ENCODE peak calls at places on chromosome 17, in four cellular contexts. H is hepatocyte, E is prostate gland, B is transverse colon. J is an unnamed sample.

GRCh38 chr17:64236827-64237403 is 26.1 kb downstream of the TEX2 start:
- DNase-seq in H (no peak), E (no peak), B (no peak), J (no peak)

GRCh38 chr17:74307984-74308773 is 17.8 kb upstream of the KIF19 start:
- DNase-seq in H (no peak), E (no peak), B (no peak), J (no peak)

GRCh38 chr17:78112508-78113471 is 15.8 kb downstream of the TMC6 start:
- DNase-seq in H (peak; percentile 80), E (peak; percentile 50), B (peak; percentile 85), J (no peak)

GRCh38 chr17:46003907-46004748 is 5.1 kb downstream of the STH start:
- DNase-seq in H (peak; percentile 59), E (peak; percentile 36), B (peak; percentile 75), J (no peak)

GRCh38 chr17:76153640-76154039 is 12.6 kb upstream of the FOXJ1 start:
- DNase-seq in H (no peak), E (no peak), B (no peak), J (no peak)

GRCh38 chr17:77696720-77697460 is 261.6 kb upstream of the TNRC6C start:
- DNase-seq in H (peak; percentile 22), E (no peak), B (no peak), J (no peak)

GRCh38 chr17:75843577-75844529 is at the start of gene UNC13D:
- DNase-seq in H (no peak), E (no peak), B (peak; percentile 55), J (no peak)

GRCh38 chr17:33099906-33100305 is 108.3 kb downstream of the SPACA3 start:
- DNase-seq in H (no peak), E (no peak), B (no peak), J (no peak)

GRCh38 chr17:41049110-41049509 is 2.0 kb upstream of the KRTAP2-1 start:
- DNase-seq in H (no peak), E (no peak), B (no peak), J (no peak)

GRCh38 chr17:36877001-36877400 is 60.3 kb upstream of the LHX1 start:
- DNase-seq in H (no peak), E (no peak), B (no peak), J (no peak)

GRCh38 chr17:76408037-76408849 is 23.8 kb downstream of the SPHK1 start:
- DNase-seq in H (peak; percentile 79), E (peak; percentile 65), B (peak; percentile 77), J (no peak)

GRCh38 chr17:72498671-72499210 is 377.9 kb downstream of the SOX9 start:
- DNase-seq in H (no peak), E (no peak), B (no peak), J (no peak)

GRCh38 chr17:48542956-48543853 is 1.7 kb downstream of the HOXB2 start:
- DNase-seq in H (peak; percentile 55), E (no peak), B (peak; percentile 57), J (no peak)

GRCh38 chr17:66474258-66474657 is 171.8 kb downstream of the PRKCA start:
- DNase-seq in H (no peak), E (no peak), B (no peak), J (no peak)

GRCh38 chr17:16491131-16491702 is 776 bp downstream of the LRRC75A start:
- DNase-seq in H (peak; percentile 58), E (no peak), B (peak; percentile 29), J (no peak)

GRCh38 chr17:80146121-80147034 is 550 bp downstream of the EIF4A3 start:
- DNase-seq in H (no peak), E (no peak), B (no peak), J (no peak)

GRCh38 chr17:251531-251930 is 70.1 kb upstream of the DOC2B start:
- DNase-seq in H (no peak), E (no peak), B (peak; percentile 3), J (no peak)

GRCh38 chr17:73493212-73493814 is 150.9 kb downstream of the SDK2 start:
- DNase-seq in H (no peak), E (no peak), B (no peak), J (no peak)

GRCh38 chr17:67546578-67547527 is 169.8 kb downstream of the PITPNC1 start:
- DNase-seq in H (peak; percentile 51), E (no peak), B (peak; percentile 79), J (no peak)

GRCh38 chr17:36461330-36462110 is 25.0 kb upstream of the ZNHIT3 start:
- DNase-seq in H (no peak), E (no peak), B (no peak), J (no peak)

GRCh38 chr17:55527520-55528118 is 16.4 kb upstream of the SMIM36 start:
- DNase-seq in H (peak; percentile 72), E (peak; percentile 6), B (no peak), J (no peak)

GRCh38 chr17:33049781-33050414 is 58.3 kb downstream of the SPACA3 start:
- DNase-seq in H (peak; percentile 64), E (no peak), B (peak; percentile 60), J (no peak)

GRCh38 chr17:39169518-39169917 is 3.6 kb upstream of the ARL5C start:
- DNase-seq in H (no peak), E (no peak), B (no peak), J (no peak)

GRCh38 chr17:56699186-56699895 is 105.8 kb downstream of the NOG start:
- DNase-seq in H (peak; percentile 93), E (peak; percentile 39), B (peak; percentile 39), J (peak; percentile 6)

GRCh38 chr17:33778505-33779398 is 476.3 kb upstream of the CCL2 start:
- DNase-seq in H (peak; percentile 66), E (peak; percentile 31), B (peak; percentile 30), J (no peak)

GRCh38 chr17:61474934-61475333 is 22.7 kb downstream of the TBX4 start:
- DNase-seq in H (no peak), E (no peak), B (no peak), J (no peak)

GRCh38 chr17:44546711-44547606 is 10.3 kb upstream of the FZD2 start:
- DNase-seq in H (no peak), E (no peak), B (no peak), J (no peak)

GRCh38 chr17:55466671-55467070 is 44.6 kb downstream of the SMIM36 start:
- DNase-seq in H (no peak), E (no peak), B (no peak), J (no peak)

GRCh38 chr17:76368545-76368944 is 14.8 kb upstream of the PRPSAP1 start:
- DNase-seq in H (no peak), E (no peak), B (no peak), J (no peak)

GRCh38 chr17:79022507-79022991 is 1.4 kb upstream of the C1QTNF1 start:
- DNase-seq in H (no peak), E (no peak), B (no peak), J (peak; percentile 80)

GRCh38 chr17:56820207-56820606 is 13.5 kb downstream of the C17orf67 start:
- DNase-seq in H (no peak), E (no peak), B (no peak), J (no peak)

GRCh38 chr17:64355536-64356303 is 34.9 kb downstream of the PECAM1 start:
- DNase-seq in H (no peak), E (no peak), B (no peak), J (no peak)

GRCh38 chr17:44765965-44766364 is 7.2 kb downstream of the ADAM11 start:
- DNase-seq in H (no peak), E (no peak), B (no peak), J (no peak)

GRCh38 chr17:39071573-39071972 is 79.9 kb downstream of the PLXDC1 start:
- DNase-seq in H (no peak), E (no peak), B (no peak), J (no peak)

GRCh38 chr17:54452666-54453348 is 447.8 kb upstream of the TOM1L1 start:
- DNase-seq in H (no peak), E (no peak), B (no peak), J (no peak)
- H3K9me3 ChIP-seq in H (no peaks in the 10 kb centered on the region), E (no peaks in the 10 kb centered on the region), B (peaks cover 11% of the 10 kb centered on the region), J (no peaks in the 10 kb centered on the region)

GRCh38 chr17:18322522-18322921 is 7.4 kb downstream of the SMCR8 start:
- DNase-seq in H (no peak), E (no peak), B (no peak), J (no peak)
- TF ChIP-seq CTCF in H (no peak), E (no peak), B (no peak), J (no peak)

GRCh38 chr17:28331891-28332420 is 3.3 kb downstream of the IFT20 start:
- DNase-seq in H (no peak), E (no peak), B (peak; percentile 8), J (no peak)
- H3K27ac ChIP-seq in H (peak overlapping the region; percentile 44), E (no peak overlapping the region), B (no peak overlapping the region), J (no peak overlapping the region)

GRCh38 chr17:83186751-83187421 is 107.5 kb downstream of the METRNL start:
- DNase-seq in H (no peak), E (no peak), B (no peak), J (no peak)
- H3K9me3 ChIP-seq in H (no peaks in the 10 kb centered on the region), E (no peaks in the 10 kb centered on the region), B (no peaks in the 10 kb centered on the region), J (no peaks in the 10 kb centered on the region)

GRCh38 chr17:69058165-69058564 is 2.6 kb downstream of the ABCA9 start:
- DNase-seq in H (no peak), E (no peak), B (no peak), J (no peak)
- TF ChIP-seq CTCF in H (no peak), E (no peak), B (peak; percentile 40), J (no peak)

DNA sequence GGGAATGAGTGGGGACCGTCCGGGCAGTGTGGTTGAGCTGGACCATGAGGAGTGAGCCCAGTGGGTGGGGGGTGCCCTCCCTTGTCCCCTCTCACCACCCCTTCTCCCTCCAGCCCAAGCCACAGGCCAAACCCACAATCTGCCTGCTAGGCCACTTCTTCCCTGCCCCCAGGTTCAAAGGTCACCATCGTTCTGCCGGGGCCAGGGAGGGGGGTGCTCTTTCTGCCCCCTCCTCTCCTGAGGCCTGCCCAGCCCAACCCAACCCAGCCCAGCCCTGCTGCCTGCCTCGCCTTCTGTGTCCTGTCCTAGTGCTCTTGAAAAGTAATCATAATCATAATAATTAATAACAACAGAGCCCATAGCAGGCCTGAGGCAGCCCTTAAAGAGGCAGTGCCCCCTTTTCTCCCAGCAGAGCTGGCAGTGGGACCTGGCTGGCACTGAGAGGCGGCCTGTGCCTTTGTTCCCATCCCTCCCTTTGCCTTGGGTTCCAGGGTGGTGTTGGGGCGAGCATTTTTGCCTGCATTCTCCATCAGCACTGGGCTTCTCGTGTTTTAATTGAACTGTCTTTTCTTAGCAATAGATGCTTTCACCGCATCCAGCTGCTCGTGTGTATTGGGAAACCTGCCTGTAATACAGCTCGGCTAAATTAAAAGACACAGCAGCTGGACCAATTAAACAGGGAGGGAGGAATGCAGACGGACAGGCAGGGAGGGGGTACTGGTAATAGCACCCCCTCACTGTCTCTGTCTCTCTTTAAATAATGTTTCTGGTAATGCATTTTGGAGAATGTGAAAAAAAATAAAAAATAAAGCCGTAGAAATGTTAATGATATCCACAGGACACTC is 46.7 kb downstream of the SREBF1 start:
- DNase-seq in H (no peak), E (no peak), B (no peak), J (no peak)
- H3K27ac ChIP-seq in H (no peak overlapping the region), E (peak overlapping the region; percentile 30), B (no peak overlapping the region), J (no peak overlapping the region)

DNA sequence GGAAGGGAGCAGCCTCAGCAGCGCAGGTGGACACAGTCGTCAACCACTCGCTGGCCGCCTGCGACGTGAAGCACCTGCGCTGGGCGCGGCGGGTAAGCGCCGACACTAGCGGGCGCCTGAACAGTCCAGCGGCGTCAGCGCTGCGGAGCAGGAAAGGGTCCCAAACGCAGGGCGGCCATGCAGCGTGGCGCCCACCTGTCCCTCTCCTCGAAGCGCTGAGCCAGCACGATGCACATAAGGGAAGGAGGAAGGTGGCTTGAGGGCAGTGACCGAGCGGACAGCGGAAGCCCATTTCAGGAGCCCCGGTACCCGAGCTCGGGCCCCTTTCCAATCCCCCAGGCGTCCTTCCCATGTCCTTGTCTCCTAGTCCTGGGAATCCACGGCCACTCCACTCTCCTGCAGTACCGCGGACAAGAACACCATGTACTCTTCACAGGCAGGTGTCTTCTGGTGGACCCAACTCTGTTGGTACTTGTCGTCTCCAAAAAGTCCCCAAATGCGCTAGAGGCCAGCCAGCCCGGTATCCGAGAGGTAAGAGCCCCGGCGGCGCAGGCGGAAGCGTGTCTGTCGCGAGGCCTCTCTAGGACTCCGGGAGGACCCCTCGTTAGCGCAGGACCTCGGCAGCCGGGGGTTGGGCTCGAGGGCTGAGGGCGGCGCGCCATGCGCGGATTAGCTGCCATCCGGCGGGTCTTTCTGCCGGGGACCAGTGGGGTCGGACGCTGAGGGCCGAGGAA is 14.4 kb downstream of the ZNF232 start:
- DNase-seq in H (peak; percentile 62), E (peak; percentile 60), B (peak; percentile 50), J (no peak)
- H3K9me3 ChIP-seq in H (no peaks in the 10 kb centered on the region), E (no peaks in the 10 kb centered on the region), B (peaks cover 56% of the 10 kb centered on the region), J (peaks cover 53% of the 10 kb centered on the region)